ENCODE peak calls at places on chromosomes 6 and 20, in eight cellular contexts. Y is IMR-90, Q is stomach, U is cardiac fibroblast, E is sigmoid colon, F is psoas muscle, T is foreskin fibroblast, X is uterus. B is an unnamed sample.

GRCh38 chr20:4190792-4191519 is 175.6 kb upstream of the RNF24 start:
- DNase-seq in Y (no peak), Q (no peak), U (no peak), E (peak), F (no peak), T (no peak), X (no peak), B (no peak)

GRCh38 chr6:5660772-5661171 is 346.0 kb downstream of the NRN1 start:
- DNase-seq in Y (no peak), Q (no peak), U (no peak), E (no peak), F (no peak), T (no peak), X (no peak), B (no peak)

GRCh38 chr20:33466303-33466646 is 22.7 kb upstream of the SNTA1 start:
- DNase-seq in Y (no peak), Q (no peak), U (no peak), E (no peak), F (no peak), T (no peak), X (no peak), B (no peak)

GRCh38 chr6:11828185-11828897 is 49.7 kb upstream of the ADTRP start:
- DNase-seq in Y (peak), Q (no peak), U (no peak), E (no peak), F (no peak), T (no peak), X (no peak), B (no peak)

GRCh38 chr6:42864602-42865001 is 14.8 kb upstream of the RPL7L1 start:
- DNase-seq in Y (no peak), Q (no peak), U (no peak), E (no peak), F (peak), T (no peak), X (no peak), B (no peak)

GRCh38 chr20:14383326-14383725 is 45.9 kb upstream of the FLRT3 start:
- DNase-seq in Y (no peak), Q (no peak), U (no peak), E (no peak), F (no peak), T (no peak), X (no peak), B (no peak)

GRCh38 chr20:19783966-19784401 is 25.9 kb downstream of the RIN2 start:
- DNase-seq in Y (peak), Q (peak), U (peak), E (peak), F (peak), T (no peak), X (no peak), B (no peak)

GRCh38 chr6:128808856-128809255 is 74.1 kb upstream of the LAMA2 start:
- DNase-seq in Y (no peak), Q (no peak), U (no peak), E (no peak), F (no peak), T (no peak), X (no peak), B (no peak)

GRCh38 chr20:51802170-51802745 is at the start of gene SALL4:
- DNase-seq in Y (no peak), Q (peak), U (no peak), E (no peak), F (no peak), T (no peak), X (no peak), B (no peak)

GRCh38 chr6:53259860-53260580 is 88.7 kb downstream of the ELOVL5 start:
- DNase-seq in Y (no peak), Q (no peak), U (no peak), E (no peak), F (no peak), T (no peak), X (no peak), B (no peak)

GRCh38 chr6:25085761-25086160 is 150.0 kb upstream of the RIPOR2 start:
- DNase-seq in Y (no peak), Q (no peak), U (no peak), E (no peak), F (no peak), T (no peak), X (no peak), B (no peak)

GRCh38 chr6:33123732-33124524 is 48.1 kb downstream of the HLA-DPB1 start:
- DNase-seq in Y (peak), Q (no peak), U (peak), E (no peak), F (no peak), T (peak), X (no peak), B (no peak)

GRCh38 chr6:123803862-123804681 is at the start of gene NKAIN2:
- DNase-seq in Y (no peak), Q (no peak), U (no peak), E (no peak), F (peak), T (no peak), X (no peak), B (no peak)

GRCh38 chr6:140988780-140989179 is 1143.9 kb upstream of the GJE1 start:
- DNase-seq in Y (no peak), Q (no peak), U (no peak), E (no peak), F (no peak), T (no peak), X (no peak), B (no peak)

GRCh38 chr20:46073443-46073842 is 16.3 kb downstream of the NCOA5 start:
- DNase-seq in Y (no peak), Q (no peak), U (no peak), E (no peak), F (no peak), T (no peak), X (no peak), B (no peak)

GRCh38 chr6:107641500-107641931 is 151.6 kb downstream of the SOBP start:
- DNase-seq in Y (no peak), Q (no peak), U (no peak), E (no peak), F (peak), T (no peak), X (no peak), B (no peak)

GRCh38 chr20:4155953-4156352 is 140.6 kb upstream of the RNF24 start:
- DNase-seq in Y (no peak), Q (no peak), U (no peak), E (no peak), F (no peak), T (no peak), X (no peak), B (no peak)

GRCh38 chr20:33649201-33649631 is 12.9 kb upstream of the C20orf144 start:
- DNase-seq in Y (no peak), Q (peak), U (no peak), E (peak), F (peak), T (no peak), X (peak), B (no peak)

GRCh38 chr6:135853227-135853626 is 1.7 kb downstream of the PDE7B start:
- DNase-seq in Y (peak), Q (no peak), U (peak), E (no peak), F (no peak), T (no peak), X (no peak), B (no peak)
- TF ChIP-seq CTCF in Y (no peak), Q (no peak), U (peak), E (no peak), F (peak), T (no peak), X (no peak), B (peak)

GRCh38 chr6:143677577-143677890 is 231 bp upstream of the PHACTR2 start:
- DNase-seq in Y (no peak), Q (no peak), U (no peak), E (no peak), F (no peak), T (no peak), X (no peak), B (no peak)
- H3K4me3 ChIP-seq in Y (peak), Q (peak), U (peak), E (peak), F (peak), T (peak), X (peak), B (peak)

GRCh38 chr20:23019403-23019802 is 15.7 kb upstream of the SSTR4 start:
- DNase-seq in Y (no peak), Q (no peak), U (no peak), E (no peak), F (no peak), T (no peak), X (no peak), B (no peak)
- TF ChIP-seq CTCF in Y (no peak), Q (no peak), U (no peak), E (no peak), F (no peak), T (no peak), X (no peak), B (no peak)

GRCh38 chr6:55569638-55570037 is 9.4 kb downstream of the HMGCLL1 start:
- DNase-seq in Y (no peak), Q (no peak), U (no peak), E (peak), F (peak), T (no peak), X (peak), B (no peak)

GRCh38 chr6:55562318-55562717 is 16.7 kb downstream of the HMGCLL1 start:
- DNase-seq in Y (no peak), Q (no peak), U (no peak), E (no peak), F (no peak), T (no peak), X (no peak), B (no peak)

GRCh38 chr6:55568779-55569439 is 10.1 kb downstream of the HMGCLL1 start:
- DNase-seq in Y (no peak), Q (no peak), U (no peak), E (no peak), F (no peak), T (no peak), X (no peak), B (no peak)

GRCh38 chr6:55567558-55567957 is 11.4 kb downstream of the HMGCLL1 start:
- DNase-seq in Y (no peak), Q (no peak), U (no peak), E (no peak), F (no peak), T (no peak), X (no peak), B (no peak)
- H3K4me3 ChIP-seq in Y (no peak), Q (no peak), U (no peak), E (no peak), F (no peak), T (no peak), X (no peak), B (no peak)

DNA sequence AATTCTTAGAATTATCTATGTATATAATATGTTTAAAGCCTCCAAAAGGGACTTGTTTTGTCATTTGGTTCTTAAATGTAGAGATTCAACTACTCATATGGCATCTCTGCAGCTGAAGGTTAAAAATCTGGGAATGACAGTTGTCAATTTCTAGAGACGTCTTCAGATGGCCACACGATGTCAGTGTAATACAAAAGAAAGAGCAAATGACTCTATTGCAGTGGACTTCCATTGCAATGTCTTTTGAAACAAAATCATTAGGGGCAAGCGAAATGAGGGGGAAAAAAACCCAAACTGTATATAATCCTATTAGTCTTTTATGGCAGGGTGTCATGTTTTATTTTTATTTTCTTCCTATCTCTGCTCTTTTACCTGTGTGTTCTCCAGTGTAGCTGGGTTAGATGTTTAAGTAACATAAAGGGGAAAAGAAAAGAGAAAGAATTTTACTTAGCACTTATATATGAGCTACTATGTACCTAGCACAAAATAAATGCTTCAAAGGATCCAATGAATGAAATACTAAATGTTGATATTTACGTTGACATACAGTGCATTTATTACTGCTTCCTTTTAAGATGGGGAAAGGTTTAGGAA is 26.2 kb downstream of the CCN2 start:
- DNase-seq in Y (peak), Q (no peak), U (peak), E (no peak), F (no peak), T (peak), X (no peak), B (no peak)
- TF ChIP-seq CTCF in Y (peak), Q (no peak), U (peak), E (no peak), F (peak), T (peak), X (peak), B (peak)

GRCh38 chr6:57019434-57019833 is 27.1 kb upstream of the KIAA1586 start:
- DNase-seq in Y (no peak), Q (no peak), U (no peak), E (no peak), F (no peak), T (no peak), X (no peak), B (no peak)

GRCh38 chr6:57017069-57017468 is 29.4 kb upstream of the KIAA1586 start:
- DNase-seq in Y (peak), Q (no peak), U (no peak), E (no peak), F (no peak), T (no peak), X (no peak), B (no peak)

DNA sequence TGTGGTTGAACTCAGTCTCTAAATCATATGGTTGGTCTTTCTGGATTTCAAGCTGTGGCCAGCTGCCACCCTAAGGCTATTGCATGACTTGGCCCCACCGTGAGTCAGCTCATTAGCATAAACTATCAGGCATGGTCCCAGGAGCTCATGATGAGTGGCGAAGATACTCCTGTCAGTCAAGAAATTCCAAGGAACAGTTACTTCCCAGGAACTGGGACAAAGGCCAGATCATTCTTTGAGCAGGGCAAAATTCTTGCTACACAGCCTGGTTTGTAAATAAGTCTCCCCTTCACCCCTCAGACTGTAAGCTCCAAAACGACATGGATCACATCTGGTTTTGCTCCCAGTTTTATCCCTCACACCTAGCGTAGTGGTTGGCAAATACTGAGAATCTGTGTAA is 33.0 kb upstream of the KIAA1586 start:
- DNase-seq in Y (peak), Q (no peak), U (peak), E (no peak), F (no peak), T (peak), X (no peak), B (peak)
- H3K4me3 ChIP-seq in Y (no peak), Q (no peak), U (no peak), E (no peak), F (no peak), T (no peak), X (no peak), B (no peak)

B was measured in AG04449.